ENCODE peak calls at places on chromosomes 4 and X, in six cellular contexts. V, W, J, R, S and Q are unnamed samples.

GRCh38 chr4:140567722-140568121 is 1.0 kb downstream of the UCP1 start:
- DNase-seq in W (no peak), V (peak; percentile 24), S (no peak), J (no peak), R (peak; percentile 73), Q (no peak)

GRCh38 chr4:4860803-4861591 is 1.5 kb downstream of the MSX1 start:
- DNase-seq in S (no peak), R (peak; percentile 76), W (no peak), V (peak; percentile 77), J (no peak), Q (no peak)

GRCh38 chr4:115113382-115114106 is at the start of gene NDST4:
- DNase-seq in W (no peak), S (no peak), R (no peak), V (peak; percentile 54), J (no peak), Q (no peak)

GRCh38 chr4:4490041-4490440 is 51.8 kb downstream of the STX18 start:
- DNase-seq in W (no peak), V (peak; percentile 56), S (no peak), J (no peak), R (no peak), Q (no peak)

GRCh38 chr4:113116414-113117345 is 67.2 kb downstream of the ANK2 start:
- DNase-seq in V (no peak), R (no peak), J (no peak), S (no peak), W (no peak), Q (no peak)

GRCh38 chr4:82469776-82470345 is 39.5 kb downstream of the ENOPH1 start:
- DNase-seq in S (no peak), W (no peak), R (peak; percentile 44), V (peak; percentile 80), J (no peak), Q (no peak)

GRCh38 chr4:104964387-104965175 is 182.1 kb upstream of the TET2 start:
- DNase-seq in V (no peak), J (no peak), R (no peak), W (no peak), S (no peak), Q (no peak)

GRCh38 chrX:39936886-39937770 is 160.6 kb downstream of the BCOR start:
- DNase-seq in J (no peak), R (no peak), V (no peak), W (no peak), S (no peak), Q (no peak)

GRCh38 chrX:2635366-2635765 is 55.7 kb upstream of the CD99 start:
- DNase-seq in J (no peak), S (no peak), W (no peak), R (no peak), V (peak; percentile 70), Q (no peak)

GRCh38 chr4:4595252-4595651 is 53.4 kb upstream of the STX18 start:
- DNase-seq in J (no peak), S (no peak), R (no peak), W (no peak), V (no peak), Q (no peak)

GRCh38 chr4:26782168-26782829 is 78.3 kb upstream of the STIM2 start:
- DNase-seq in V (no peak), W (no peak), S (no peak), J (no peak), R (no peak), Q (no peak)

GRCh38 chr4:157575339-157575738 is 354.8 kb downstream of the GRIA2 start:
- DNase-seq in S (no peak), J (no peak), W (no peak), R (no peak), V (no peak), Q (no peak)

GRCh38 chrX:38004046-38004445 is 2.3 kb upstream of the SYTL5 start:
- DNase-seq in W (no peak), S (no peak), J (no peak), V (no peak), R (no peak), Q (no peak)

GRCh38 chr4:170022211-170022610 is 4.0 kb downstream of the MFAP3L start:
- DNase-seq in S (no peak), W (no peak), J (no peak), V (no peak), R (no peak), Q (no peak)

GRCh38 chr4:55036405-55036804 is 89.0 kb downstream of the KDR start:
- DNase-seq in R (peak; percentile 72), W (peak; percentile 3), J (no peak), S (no peak), V (no peak), Q (no peak)

GRCh38 chr4:153808175-153808574 is 19.3 kb upstream of the SFRP2 start:
- DNase-seq in R (no peak), W (no peak), S (no peak), V (no peak), J (no peak), Q (no peak)

GRCh38 chr4:63123441-63123840 is 1285.8 kb downstream of the TECRL start:
- DNase-seq in W (no peak), R (no peak), V (no peak), J (no peak), S (no peak), Q (no peak)

GRCh38 chrX:130874751-130875150 is 28.3 kb downstream of the ENOX2 start:
- DNase-seq in W (no peak), S (no peak), V (peak; percentile 42), J (no peak), R (no peak), Q (no peak)

GRCh38 chr4:88018471-88018870 is 11.0 kb downstream of the PKD2 start:
- DNase-seq in S (no peak), W (no peak), J (no peak), R (no peak), V (peak; percentile 94), Q (no peak)

GRCh38 chr4:47071863-47072441 is 40.6 kb downstream of the GABRB1 start:
- DNase-seq in V (peak; percentile 3), S (no peak), W (no peak), J (no peak), R (no peak), Q (no peak)

GRCh38 chrX:119669424-119670037 is 23.4 kb downstream of the SEPTIN6 start:
- DNase-seq in W (no peak), R (no peak), S (no peak), J (no peak), V (peak; percentile 3), Q (no peak)

GRCh38 chrX:119118780-119119395 is 8.7 kb downstream of the KIAA1210 start:
- DNase-seq in S (no peak), V (peak; percentile 61), R (peak; percentile 87), J (no peak), W (peak; percentile 50), Q (no peak)

DNA sequence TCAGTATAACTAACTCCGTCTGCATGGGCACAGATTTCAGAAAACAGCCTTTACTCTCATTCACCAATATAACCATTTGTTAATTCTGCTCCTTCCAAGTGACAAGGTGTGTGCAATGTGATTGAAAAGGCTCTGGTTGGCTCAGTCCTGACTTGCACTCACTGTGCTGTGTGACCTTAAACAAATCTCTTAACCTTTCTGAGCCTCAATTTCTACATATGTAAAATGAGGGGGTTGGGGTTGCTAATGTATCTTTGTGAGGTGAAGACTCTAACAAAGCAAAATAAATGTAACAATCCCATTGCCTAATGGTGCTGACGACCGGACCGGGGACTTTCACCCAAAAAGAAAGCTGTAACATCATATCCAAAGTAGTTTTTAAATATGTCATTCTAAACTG is 112.5 kb upstream of the GPC4 start:
- DNase-seq in S (no peak), J (no peak), R (no peak), W (no peak), V (no peak), Q (no peak)
- H3K27ac ChIP-seq in S (no peak overlapping the region), J (no peak overlapping the region), R (no peak overlapping the region), W (no peak overlapping the region), V (no peak overlapping the region), Q (no peak overlapping the region)

GRCh38 chr4:155638195-155638960 is 28.3 kb upstream of the GUCY1A1 start:
- DNase-seq in J (no peak), R (no peak), V (no peak), S (no peak), W (no peak), Q (no peak)
- H3K27ac ChIP-seq in J (no peak overlapping the region), R (no peak overlapping the region), V (no peak overlapping the region), S (no peak overlapping the region), W (no peak overlapping the region), Q (no peak overlapping the region)

GRCh38 chrX:54639018-54639345 is 109.0 kb downstream of the GNL3L start:
- DNase-seq in W (no peak), V (peak; percentile 0), J (no peak), S (no peak), R (no peak), Q (no peak)

GRCh38 chrX:54639346-54640102 is 109.5 kb downstream of the GNL3L start:
- DNase-seq in W (peak; percentile 95), S (peak; percentile 96), V (peak; percentile 97), R (peak; percentile 95), J (peak; percentile 95), Q (peak; percentile 66)

DNA sequence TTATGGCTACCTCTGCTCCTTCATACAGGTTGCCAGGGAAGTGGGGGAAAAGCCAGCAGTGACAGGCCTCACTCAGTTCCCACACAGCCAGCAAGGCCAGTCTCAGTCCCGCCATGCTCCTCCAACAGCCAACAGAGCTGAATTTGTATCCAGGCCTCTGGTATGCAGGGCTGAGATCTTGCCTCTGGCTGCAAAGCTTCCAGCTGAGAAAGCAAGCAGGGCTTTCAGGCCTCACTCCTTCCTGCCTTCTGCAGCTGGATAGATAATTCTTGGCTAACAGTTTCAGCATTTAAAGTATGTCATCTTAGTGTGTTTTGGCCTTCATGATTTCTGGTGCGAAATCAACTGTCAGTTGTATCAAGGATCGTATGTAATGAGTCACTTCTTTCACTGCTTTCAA is 103.6 kb downstream of the GNL3L start:
- DNase-seq in V (no peak), S (no peak), W (no peak), J (no peak), R (peak; percentile 69), Q (no peak)
- H3K27ac ChIP-seq in V (no peak overlapping the region), S (no peak overlapping the region), W (no peak overlapping the region), J (no peak overlapping the region), R (peak overlapping the region; percentile 72), Q (no peak overlapping the region)

GRCh38 chr4:39976945-39977488 is 694 bp downstream of the PDS5A start:
- DNase-seq in W (no peak), R (peak; percentile 69), S (peak; percentile 76), J (peak; percentile 81), V (peak; percentile 56), Q (no peak)

GRCh38 chr4:39977489-39978377 is at the start of gene PDS5A:
- DNase-seq in S (peak; percentile 96), V (peak; percentile 97), R (peak; percentile 94), W (peak; percentile 93), J (peak; percentile 91), Q (peak; percentile 29)

GRCh38 chr4:39978378-39978775 is 666 bp upstream of the PDS5A start:
- DNase-seq in W (no peak), R (no peak), J (no peak), V (no peak), S (no peak), Q (no peak)

GRCh38 chr4:39976141-39976944 is 1.4 kb downstream of the PDS5A start:
- DNase-seq in V (peak; percentile 92), J (peak; percentile 88), S (peak; percentile 85), R (peak; percentile 92), W (peak; percentile 75), Q (no peak)

DNA sequence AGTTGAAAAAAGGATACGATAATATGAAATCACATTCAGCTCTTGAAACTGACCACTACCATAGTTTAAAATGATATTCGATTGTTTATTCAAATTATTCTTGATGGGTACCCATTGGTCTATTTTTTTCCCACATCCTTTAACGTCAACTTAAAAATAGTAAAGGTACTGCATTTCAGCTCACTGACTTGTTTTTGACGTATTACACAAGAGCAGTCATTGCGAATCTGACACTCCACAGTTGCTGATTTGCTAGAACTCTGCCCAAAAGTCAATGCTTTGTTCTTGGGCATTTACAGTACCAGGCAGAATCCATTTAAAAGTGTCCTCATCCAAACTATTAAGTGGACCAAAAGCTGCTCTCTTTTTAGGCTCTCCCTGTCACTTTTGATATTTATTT is 1.2 kb upstream of the PDS5A start:
- DNase-seq in V (no peak), R (no peak), J (no peak), S (no peak), W (no peak), Q (no peak)
- H3K27ac ChIP-seq in V (no peak overlapping the region), R (no peak overlapping the region), J (no peak overlapping the region), S (no peak overlapping the region), W (no peak overlapping the region), Q (no peak overlapping the region)